ENCODE peak calls at places on chromosomes 3 and 15, in seven cellular contexts. A is CD14-positive monocyte, F is AG04450, L is Calu3, J is BE2C, X is HCT116, N is epithelial cell of esophagus. Z is an unnamed sample.

GRCh38 chr3:150238043-150238802 is 169.9 kb upstream of the TSC22D2 start:
- DNase-seq in A (no peak), L (no peak), X (no peak), J (no peak), F (no peak), N (peak), Z (no peak)

GRCh38 chr3:195907730-195908438 is 467 bp downstream of the TNK2 start:
- DNase-seq in A (peak), N (peak), X (no peak), F (no peak), J (peak), L (peak), Z (no peak)

GRCh38 chr3:61733866-61734265 is 172.5 kb downstream of the PTPRG start:
- DNase-seq in N (no peak), F (no peak), A (no peak), X (no peak), L (no peak), J (no peak), Z (no peak)

GRCh38 chr15:66848116-66848515 is 146.1 kb downstream of the SMAD6 start:
- DNase-seq in A (no peak), N (no peak), F (no peak), X (no peak), J (no peak), L (no peak), Z (no peak)

GRCh38 chr3:134641671-134642300 is 9.0 kb downstream of the KY start:
- DNase-seq in F (no peak), L (no peak), X (no peak), A (no peak), N (no peak), J (no peak), Z (no peak)

GRCh38 chr3:126355251-126355650 is 2.0 kb downstream of the KLF15 start:
- DNase-seq in J (no peak), N (no peak), X (no peak), L (no peak), F (no peak), A (no peak), Z (peak)

GRCh38 chr3:13145131-13145825 is 72.0 kb upstream of the IQSEC1 start:
- DNase-seq in N (no peak), F (no peak), X (peak), L (peak), A (no peak), J (no peak), Z (no peak)

GRCh38 chr15:68201153-68201878 is 3.8 kb downstream of the CALML4 start:
- DNase-seq in F (no peak), N (no peak), L (no peak), A (no peak), X (no peak), J (no peak), Z (no peak)

GRCh38 chr3:79517766-79518413 is 249.9 kb downstream of the ROBO1 start:
- DNase-seq in N (peak), L (peak), X (no peak), F (no peak), A (no peak), J (peak), Z (peak)

GRCh38 chr3:101900316-101900715 is 51.0 kb downstream of the NFKBIZ start:
- DNase-seq in N (peak), X (no peak), J (no peak), F (no peak), A (no peak), L (no peak), Z (no peak)

GRCh38 chr3:24363242-24363641 is 131.4 kb downstream of the THRB start:
- DNase-seq in X (no peak), J (no peak), F (no peak), L (no peak), A (no peak), N (peak), Z (no peak)

GRCh38 chr3:63351159-63352007 is 73.3 kb downstream of the SYNPR start:
- DNase-seq in J (peak), A (no peak), N (peak), X (peak), F (peak), L (peak), Z (no peak)

GRCh38 chr3:89059201-89059600 is 48.2 kb upstream of the EPHA3 start:
- DNase-seq in A (no peak), L (peak), J (no peak), N (peak), X (no peak), F (no peak), Z (no peak)

GRCh38 chr3:71912839-71913495 is 128.0 kb upstream of the PROK2 start:
- DNase-seq in F (no peak), X (no peak), A (no peak), J (peak), L (no peak), N (no peak), Z (no peak)

GRCh38 chr3:139433089-139433488 is 43.2 kb downstream of the RBP2 start:
- DNase-seq in J (no peak), N (no peak), X (no peak), L (no peak), A (no peak), F (no peak), Z (no peak)

GRCh38 chr3:139439278-139439677 is 37.0 kb downstream of the RBP2 start:
- DNase-seq in F (no peak), J (no peak), X (no peak), N (no peak), A (no peak), L (no peak), Z (no peak)

GRCh38 chr3:139430467-139430866 is 41.0 kb upstream of the COPB2 start:
- DNase-seq in J (no peak), A (no peak), L (no peak), N (no peak), F (no peak), X (no peak), Z (no peak)

DNA sequence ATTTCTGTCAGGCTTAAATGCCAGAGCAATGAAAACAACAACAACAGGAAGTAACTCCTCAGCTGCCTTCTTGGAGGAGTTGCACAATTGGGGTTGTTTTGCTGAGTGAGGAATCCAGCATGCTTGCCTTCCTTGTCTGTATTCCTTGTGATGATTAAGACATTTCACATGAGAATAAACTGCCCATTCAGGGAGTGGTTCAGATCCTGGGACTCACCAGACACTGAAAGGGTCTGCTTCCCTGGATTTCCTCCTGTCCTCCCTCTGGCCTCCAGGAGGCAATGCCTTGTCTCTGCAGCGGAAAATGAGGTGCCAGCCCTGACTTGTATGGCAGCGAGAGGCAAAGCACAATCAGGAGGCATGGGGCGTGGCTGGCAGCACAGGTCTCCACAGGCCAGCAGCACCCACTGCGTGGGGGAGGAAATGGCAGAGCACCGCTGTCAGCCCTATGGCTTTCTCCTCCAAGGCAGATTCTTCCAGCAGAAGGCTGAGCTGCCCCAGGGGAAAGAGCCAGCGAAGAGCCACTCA is 41.5 kb downstream of the RBP2 start:
- DNase-seq in X (no peak), L (peak), F (no peak), J (no peak), A (no peak), N (peak), Z (peak)
- TF ChIP-seq CTCF in X (no peak), L (peak), F (no peak), J (no peak), A (no peak), N (peak), Z (no peak)

GRCh38 chr15:74963213-74963612 is 6.6 kb upstream of the RPP25 start:
- DNase-seq in F (no peak), J (no peak), X (no peak), L (no peak), N (no peak), A (no peak), Z (no peak)
- TF ChIP-seq CTCF in F (no peak), J (no peak), X (no peak), L (no peak), N (no peak), A (no peak), Z (no peak)

GRCh38 chr3:15796331-15796730 is 1.4 kb downstream of the ANKRD28 start:
- DNase-seq in X (no peak), A (no peak), L (no peak), N (peak), F (no peak), J (no peak), Z (no peak)

GRCh38 chr3:15795563-15796308 is 2.0 kb downstream of the ANKRD28 start:
- DNase-seq in J (no peak), A (no peak), L (no peak), X (no peak), N (peak), F (no peak), Z (no peak)

GRCh38 chr3:15796771-15797599 is 794 bp downstream of the ANKRD28 start:
- DNase-seq in J (no peak), A (no peak), N (peak), L (no peak), X (peak), F (peak), Z (no peak)

GRCh38 chr3:15798533-15799245 is 910 bp upstream of the ANKRD28 start:
- DNase-seq in A (no peak), F (no peak), N (no peak), L (no peak), X (no peak), J (no peak), Z (no peak)

GRCh38 chr3:15797600-15798303 is at the start of gene ANKRD28:
- DNase-seq in X (peak), N (peak), F (peak), J (no peak), L (peak), A (peak), Z (no peak)
- TF ChIP-seq CTCF in X (no peak), N (peak), F (peak), J (peak), L (no peak), A (peak), Z (no peak)

GRCh38 chr3:108406063-108406660 is 104.2 kb downstream of the MYH15 start:
- DNase-seq in J (no peak), F (no peak), L (no peak), X (no peak), A (no peak), N (no peak), Z (no peak)

GRCh38 chr3:108407858-108408257 is 102.5 kb downstream of the MYH15 start:
- DNase-seq in A (no peak), X (no peak), F (no peak), L (no peak), N (no peak), J (no peak), Z (no peak)

GRCh38 chr3:108404409-108404808 is 106.0 kb downstream of the MYH15 start:
- DNase-seq in A (no peak), J (no peak), F (no peak), N (no peak), L (no peak), X (no peak), Z (no peak)

GRCh38 chr3:108408883-108409612 is 101.3 kb downstream of the MYH15 start:
- DNase-seq in X (no peak), J (no peak), A (no peak), N (no peak), L (no peak), F (no peak), Z (no peak)

GRCh38 chr3:108406661-108407206 is 103.7 kb downstream of the MYH15 start:
- DNase-seq in N (peak), A (no peak), L (peak), F (peak), X (peak), J (peak), Z (no peak)
- TF ChIP-seq CTCF in N (peak), A (peak), L (peak), F (peak), X (peak), J (peak), Z (peak)

GRCh38 chr3:38117163-38117716 is 19.7 kb downstream of the ACAA1 start:
- DNase-seq in L (no peak), N (peak), F (no peak), A (no peak), X (no peak), J (no peak), Z (no peak)

GRCh38 chr3:38117748-38118420 is 19.0 kb downstream of the ACAA1 start:
- DNase-seq in A (peak), J (peak), F (peak), X (peak), L (peak), N (peak), Z (peak)

GRCh38 chr3:38115645-38116427 is 21.1 kb downstream of the ACAA1 start:
- DNase-seq in J (no peak), F (no peak), A (no peak), N (no peak), L (no peak), X (no peak), Z (no peak)

GRCh38 chr3:38114875-38115644 is 21.9 kb downstream of the ACAA1 start:
- DNase-seq in X (no peak), N (no peak), A (no peak), L (no peak), J (no peak), F (no peak), Z (no peak)

DNA sequence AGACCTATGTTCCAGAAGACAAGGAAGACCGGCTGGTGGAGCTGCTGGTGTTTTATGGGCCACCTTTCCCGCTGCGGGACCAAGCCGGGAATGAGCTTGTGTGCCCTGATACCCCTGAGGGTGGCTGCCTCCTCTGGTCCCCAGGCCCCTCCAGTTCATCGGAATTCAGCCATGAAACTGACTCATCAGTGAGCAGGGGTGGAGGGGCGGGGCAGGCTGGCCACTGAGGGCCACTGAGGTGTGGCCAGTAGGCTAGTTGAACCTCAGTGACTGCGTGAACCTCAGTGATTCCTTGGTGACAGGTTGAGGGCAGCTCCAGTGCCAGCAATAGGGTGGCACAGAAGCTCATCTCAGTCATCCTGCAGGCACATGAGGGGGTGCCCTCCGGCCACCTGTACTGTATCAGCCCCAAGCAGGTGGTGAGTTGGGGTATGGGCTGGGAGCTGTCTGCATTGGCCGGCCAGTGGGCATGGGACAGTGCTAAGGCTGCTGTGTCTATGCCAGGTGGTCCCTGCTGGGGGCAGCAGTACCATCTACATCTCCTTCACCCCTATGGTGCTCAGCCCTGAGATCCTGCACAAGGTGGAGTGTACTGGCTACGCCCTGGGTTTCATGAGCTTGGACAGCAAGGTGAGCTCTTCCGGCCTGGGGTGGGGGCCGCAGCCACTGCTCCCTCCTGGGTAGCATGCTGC is 20.3 kb downstream of the ACAA1 start:
- DNase-seq in J (no peak), L (peak), X (no peak), A (no peak), F (no peak), N (no peak), Z (no peak)
- TF ChIP-seq CTCF in J (no peak), L (no peak), X (no peak), A (no peak), F (no peak), N (no peak), Z (no peak)

GRCh38 chr15:99704444-99704838 is 28.8 kb downstream of the LYSMD4 start:
- DNase-seq in N (peak), L (peak), X (peak), J (peak), F (peak), A (no peak), Z (no peak)
- TF ChIP-seq CTCF in N (peak), L (no peak), X (peak), J (peak), F (peak), A (peak), Z (peak)

GRCh38 chr3:137010137-137010536 is 52.4 kb downstream of the IL20RB start:
- DNase-seq in J (no peak), L (no peak), F (no peak), X (no peak), N (no peak), A (no peak), Z (no peak)

GRCh38 chr3:137013955-137014688 is 56.3 kb downstream of the IL20RB start:
- DNase-seq in L (peak), A (peak), F (peak), J (peak), N (peak), X (peak), Z (peak)

GRCh38 chr3:137008976-137009375 is 51.2 kb downstream of the IL20RB start:
- DNase-seq in N (no peak), L (no peak), F (no peak), J (no peak), X (no peak), A (no peak), Z (no peak)

DNA sequence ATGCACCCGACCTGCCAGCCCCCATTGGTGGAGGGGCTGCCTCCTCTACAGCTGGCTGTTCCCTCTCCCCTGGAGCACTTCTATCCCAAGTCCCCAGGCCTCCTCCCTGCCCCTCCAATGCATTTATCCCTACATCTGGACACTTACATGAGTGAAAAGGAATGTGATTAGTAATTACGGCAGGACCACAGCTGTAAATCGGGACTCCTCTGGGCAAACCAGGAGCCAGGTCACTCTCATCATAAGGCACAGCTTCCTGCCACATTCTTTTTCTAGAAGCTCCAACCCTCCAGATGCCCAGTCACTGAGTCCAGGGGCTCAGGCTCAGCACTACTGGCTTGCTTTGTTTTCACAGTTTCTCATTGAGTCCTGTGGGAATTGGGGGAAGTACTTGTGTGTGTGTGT is 54.3 kb downstream of the IL20RB start:
- DNase-seq in F (peak), L (no peak), J (no peak), N (peak), X (no peak), A (no peak), Z (no peak)
- TF ChIP-seq CTCF in F (no peak), L (no peak), J (no peak), N (no peak), X (no peak), A (no peak), Z (no peak)